ENCODE peak calls at places on chromosomes 1 and 21, in six cellular contexts. V is WTC11, E is T-helper 9 cell, T is ELF-1, K is NCI-H446 treated with DMSO at 0.1 percent for 48 hours, O is HFF-Myc. C is an unnamed sample.
A peak's percentile ranks its signal among the peaks of the same experiment; 100 is the strongest.

GRCh38 chr1:216055004-216055403 is 368.2 kb downstream of the USH2A start:
- DNase-seq in V (no peak), E (no peak), T (no peak), K (no peak), O (no peak), C (no peak)

GRCh38 chr1:35115459-35116383 is 36.5 kb downstream of the ZMYM1 start:
- DNase-seq in V (no peak), E (no peak), T (no peak), K (no peak), O (no peak), C (no peak)

GRCh38 chr21:31205412-31205811 is 138.6 kb downstream of the TIAM1 start:
- DNase-seq in V (no peak), E (no peak), T (no peak), K (no peak), O (no peak), C (no peak)

GRCh38 chr1:185701650-185702049 is 32.5 kb upstream of the HMCN1 start:
- DNase-seq in V (no peak), E (no peak), T (no peak), K (no peak), O (no peak), C (peak; percentile 34)

GRCh38 chr1:13825033-13825432 is 125.0 kb downstream of the PRDM2 start:
- DNase-seq in V (no peak), E (no peak), T (no peak), K (no peak), O (no peak), C (no peak)

GRCh38 chr21:42063206-42063577 is 7.9 kb upstream of the UMODL1 start:
- DNase-seq in V (no peak), E (peak; percentile 7), T (no peak), K (no peak), O (no peak), C (no peak)

GRCh38 chr21:40043866-40044265 is 176.6 kb downstream of the PCP4 start:
- DNase-seq in V (no peak), E (no peak), T (no peak), K (no peak), O (no peak), C (no peak)

GRCh38 chr1:208681878-208682663 is 437.9 kb upstream of the PLXNA2 start:
- DNase-seq in V (no peak), E (no peak), T (no peak), K (no peak), O (no peak), C (no peak)

GRCh38 chr21:39527664-39528381 is 76.1 kb downstream of the SH3BGR start:
- DNase-seq in V (no peak), E (no peak), T (no peak), K (no peak), O (no peak), C (no peak)

GRCh38 chr1:103516693-103517092 is 8.8 kb upstream of the RNPC3 start:
- DNase-seq in V (no peak), E (no peak), T (no peak), K (no peak), O (no peak), C (peak; percentile 63)

GRCh38 chr1:4703646-4704045 is 49.2 kb downstream of the AJAP1 start:
- DNase-seq in V (no peak), E (no peak), T (no peak), K (no peak), O (no peak), C (no peak)

GRCh38 chr1:244104309-244105060 is 53.4 kb downstream of the ZBTB18 start:
- DNase-seq in V (no peak), E (no peak), T (peak; percentile 27), K (no peak), O (peak; percentile 45), C (peak; percentile 9)

GRCh38 chr1:94734963-94735899 is 84.9 kb upstream of the SLC44A3 start:
- DNase-seq in V (peak; percentile 33), E (no peak), T (peak; percentile 93), K (no peak), O (peak; percentile 77), C (peak; percentile 82)

GRCh38 chr1:225465793-225466517 is 38.1 kb upstream of the LBR start:
- DNase-seq in V (no peak), E (no peak), T (no peak), K (no peak), O (no peak), C (no peak)

GRCh38 chr1:145995964-145996432 is 381 bp downstream of the TXNIP start:
- DNase-seq in V (no peak), E (no peak), T (peak; percentile 41), K (no peak), O (no peak), C (no peak)

GRCh38 chr1:209106861-209107260 is 476.7 kb upstream of the CAMK1G start:
- DNase-seq in V (no peak), E (no peak), T (no peak), K (peak; percentile 94), O (no peak), C (no peak)

GRCh38 chr1:206002160-206002559 is 1.0 kb downstream of the RAB7B start:
- DNase-seq in V (no peak), E (no peak), T (no peak), K (no peak), O (no peak), C (peak; percentile 91)

GRCh38 chr1:35660581-35661473 is 19.5 kb upstream of the PSMB2 start:
- DNase-seq in V (peak; percentile 66), E (no peak), T (peak; percentile 84), K (peak; percentile 81), O (peak; percentile 55), C (peak; percentile 66)

GRCh38 chr1:184158911-184159701 is 107.6 kb downstream of the TSEN15 start:
- DNase-seq in V (no peak), E (no peak), T (peak; percentile 69), K (no peak), O (no peak), C (peak; percentile 66)

GRCh38 chr1:117655220-117655577 is 49.4 kb downstream of the TENT5C start:
- DNase-seq in V (no peak), E (no peak), T (no peak), K (no peak), O (no peak), C (peak; percentile 70)

GRCh38 chr1:215637041-215637573 is 70.0 kb downstream of the KCTD3 start:
- DNase-seq in V (no peak), E (no peak), T (no peak), K (peak; percentile 21), O (peak; percentile 5), C (peak; percentile 32)

GRCh38 chr1:218444173-218444572 is 99.0 kb downstream of the TGFB2 start:
- DNase-seq in V (no peak), E (no peak), T (no peak), K (no peak), O (no peak), C (no peak)

GRCh38 chr1:115136706-115137105 is 47.4 kb upstream of the TSPAN2 start:
- DNase-seq in V (no peak), E (no peak), T (no peak), K (no peak), O (no peak), C (peak; percentile 72)

GRCh38 chr1:16981269-16981849 is 939 bp upstream of the MFAP2 start:
- DNase-seq in V (no peak), E (no peak), T (no peak), K (no peak), O (no peak), C (peak; percentile 96)

GRCh38 chr21:32735524-32735923 is 7.7 kb upstream of the SYNJ1 start:
- DNase-seq in V (no peak), E (no peak), T (no peak), K (no peak), O (no peak), C (no peak)

GRCh38 chr1:186681136-186681535 is 913 bp upstream of the PTGS2 start:
- DNase-seq in V (no peak), E (no peak), T (peak; percentile 3), K (no peak), O (no peak), C (no peak)

GRCh38 chr1:58753431-58753866 is 30.4 kb downstream of the JUN start:
- DNase-seq in V (no peak), E (no peak), T (no peak), K (no peak), O (no peak), C (no peak)

GRCh38 chr1:85573348-85573747 is 7.2 kb upstream of the CCN1 start:
- DNase-seq in V (no peak), E (no peak), T (no peak), K (no peak), O (no peak), C (no peak)

GRCh38 chr1:82762829-82763532 is 962.2 kb downstream of the ADGRL2 start:
- DNase-seq in V (no peak), E (no peak), T (no peak), K (no peak), O (no peak), C (no peak)

GRCh38 chr1:174023438-174023837 is 1.3 kb upstream of the RC3H1 start:
- DNase-seq in V (no peak), E (no peak), T (peak; percentile 66), K (no peak), O (no peak), C (peak; percentile 74)

GRCh38 chr1:214386747-214387146 is 105.8 kb downstream of the SMYD2 start:
- DNase-seq in V (no peak), E (no peak), T (peak; percentile 27), K (no peak), O (no peak), C (peak; percentile 79)

GRCh38 chr1:87318056-87318650 is 10.5 kb upstream of the LMO4 start:
- DNase-seq in V (no peak), E (no peak), T (peak; percentile 66), K (no peak), O (no peak), C (no peak)

GRCh38 chr1:27539901-27540861 is 50.2 kb upstream of the WASF2 start:
- DNase-seq in V (no peak), E (no peak), T (no peak), K (no peak), O (no peak), C (peak; percentile 96)